ENCODE peak calls at places on chromosomes 6 and 20, in four cellular contexts. One of them, this sample, is unnamed.

GRCh38 chr6:2749972-2750600 is 636 bp downstream of the MYLK4 start:
- DNase-seq in HepG2: peak
- DNase-seq in GM12878: no peak
- DNase-seq in H1: peak
- DNase-seq in this sample: no peak

GRCh38 chr6:26216886-26217713 is 129.9 kb downstream of the HFE start:
- DNase-seq in H1: peak
- DNase-seq in HepG2: peak
- DNase-seq in GM12878: no peak
- DNase-seq in this sample: no peak

GRCh38 chr20:48725589-48725991 is 102.2 kb downstream of the PREX1 start:
- DNase-seq in GM12878: no peak
- DNase-seq in HepG2: no peak
- DNase-seq in H1: no peak
- DNase-seq in this sample: no peak

GRCh38 chr20:34189572-34190163 is 51.6 kb upstream of the ASIP start:
- DNase-seq in H1: no peak
- DNase-seq in HepG2: no peak
- DNase-seq in GM12878: no peak
- DNase-seq in this sample: no peak

GRCh38 chr6:154127638-154128037 is 88.6 kb downstream of the OPRM1 start:
- DNase-seq in GM12878: no peak
- DNase-seq in H1: no peak
- DNase-seq in HepG2: no peak
- DNase-seq in this sample: peak

GRCh38 chr6:119240257-119241123 is 109.1 kb downstream of the MAN1A1 start:
- DNase-seq in GM12878: no peak
- DNase-seq in H1: no peak
- DNase-seq in HepG2: no peak
- DNase-seq in this sample: peak

GRCh38 chr20:46057856-46058655 is 29.0 kb downstream of the SLC12A5 start:
- DNase-seq in GM12878: no peak
- DNase-seq in HepG2: no peak
- DNase-seq in H1: no peak
- DNase-seq in this sample: peak

GRCh38 chr20:48626226-48626937 is 201.4 kb downstream of the PREX1 start:
- DNase-seq in GM12878: no peak
- DNase-seq in H1: no peak
- DNase-seq in HepG2: no peak
- DNase-seq in this sample: no peak

GRCh38 chr6:79536615-79536968 is 638 bp downstream of the LCA5 start:
- DNase-seq in GM12878: no peak
- DNase-seq in H1: no peak
- DNase-seq in HepG2: no peak
- DNase-seq in this sample: no peak

GRCh38 chr6:157019733-157020132 is 242.6 kb downstream of the ARID1B start:
- DNase-seq in HepG2: no peak
- DNase-seq in H1: no peak
- DNase-seq in GM12878: no peak
- DNase-seq in this sample: no peak

GRCh38 chr20:4563534-4563933 is 158.2 kb upstream of the PRND start:
- DNase-seq in H1: peak
- DNase-seq in HepG2: peak
- DNase-seq in GM12878: no peak
- DNase-seq in this sample: peak

GRCh38 chr6:135183532-135184440 is 2.7 kb downstream of the MYB start:
- DNase-seq in HepG2: peak
- DNase-seq in GM12878: no peak
- DNase-seq in H1: peak
- DNase-seq in this sample: peak

GRCh38 chr6:18261877-18262276 is 2.5 kb downstream of the DEK start:
- DNase-seq in H1: no peak
- DNase-seq in GM12878: no peak
- DNase-seq in HepG2: no peak
- DNase-seq in this sample: no peak

GRCh38 chr20:4661191-4661590 is 60.5 kb upstream of the PRND start:
- DNase-seq in H1: no peak
- DNase-seq in GM12878: no peak
- DNase-seq in HepG2: no peak
- DNase-seq in this sample: no peak

GRCh38 chr20:63080411-63080810 is 73.6 kb upstream of the BHLHE23 start:
- DNase-seq in GM12878: no peak
- DNase-seq in H1: no peak
- DNase-seq in HepG2: no peak
- DNase-seq in this sample: no peak

GRCh38 chr20:22836877-22837276 is 198.2 kb upstream of the SSTR4 start:
- DNase-seq in HepG2: no peak
- DNase-seq in GM12878: no peak
- DNase-seq in H1: no peak
- DNase-seq in this sample: no peak

GRCh38 chr20:48805286-48805685 is 22.5 kb downstream of the PREX1 start:
- DNase-seq in GM12878: no peak
- DNase-seq in H1: no peak
- DNase-seq in HepG2: no peak
- DNase-seq in this sample: no peak

GRCh38 chr6:108176281-108177089 is 10.7 kb downstream of the NR2E1 start:
- DNase-seq in GM12878: no peak
- DNase-seq in H1: peak
- DNase-seq in HepG2: no peak
- DNase-seq in this sample: no peak

GRCh38 chr6:14567842-14568241 is 450.3 kb downstream of the CD83 start:
- DNase-seq in GM12878: no peak
- DNase-seq in HepG2: no peak
- DNase-seq in H1: no peak
- DNase-seq in this sample: no peak

GRCh38 chr6:137494967-137495595 is 887 bp upstream of the OLIG3 start:
- DNase-seq in H1: no peak
- DNase-seq in GM12878: no peak
- DNase-seq in HepG2: no peak
- DNase-seq in this sample: no peak

GRCh38 chr6:43299338-43300293 is 1.6 kb downstream of the SLC22A7 start:
- DNase-seq in HepG2: no peak
- DNase-seq in GM12878: no peak
- DNase-seq in H1: no peak
- DNase-seq in this sample: no peak

GRCh38 chr6:20279608-20280287 is 67.5 kb upstream of the MBOAT1 start:
- DNase-seq in HepG2: no peak
- DNase-seq in H1: no peak
- DNase-seq in GM12878: no peak
- DNase-seq in this sample: no peak

GRCh38 chr20:24718696-24719095 is 230.4 kb upstream of the CST7 start:
- DNase-seq in HepG2: no peak
- DNase-seq in GM12878: no peak
- DNase-seq in H1: peak
- DNase-seq in this sample: no peak

GRCh38 chr20:63533388-63533787 is 3.8 kb downstream of the PTK6 start:
- DNase-seq in GM12878: no peak
- DNase-seq in H1: no peak
- DNase-seq in HepG2: no peak
- DNase-seq in this sample: no peak

GRCh38 chr20:51562027-51562333 is 19.5 kb upstream of the NFATC2 start:
- DNase-seq in HepG2: no peak
- DNase-seq in H1: no peak
- DNase-seq in GM12878: no peak
- DNase-seq in this sample: no peak

GRCh38 chr20:51562334-51563140 is 20.0 kb upstream of the NFATC2 start:
- DNase-seq in GM12878: no peak
- DNase-seq in HepG2: no peak
- DNase-seq in H1: peak
- DNase-seq in this sample: peak

GRCh38 chr20:51565298-51565697 is 22.8 kb upstream of the NFATC2 start:
- DNase-seq in H1: no peak
- DNase-seq in HepG2: no peak
- DNase-seq in GM12878: no peak
- DNase-seq in this sample: no peak

GRCh38 chr20:51563141-51563596 is 20.6 kb upstream of the NFATC2 start:
- DNase-seq in GM12878: no peak
- DNase-seq in HepG2: no peak
- DNase-seq in H1: no peak
- DNase-seq in this sample: no peak

DNA sequence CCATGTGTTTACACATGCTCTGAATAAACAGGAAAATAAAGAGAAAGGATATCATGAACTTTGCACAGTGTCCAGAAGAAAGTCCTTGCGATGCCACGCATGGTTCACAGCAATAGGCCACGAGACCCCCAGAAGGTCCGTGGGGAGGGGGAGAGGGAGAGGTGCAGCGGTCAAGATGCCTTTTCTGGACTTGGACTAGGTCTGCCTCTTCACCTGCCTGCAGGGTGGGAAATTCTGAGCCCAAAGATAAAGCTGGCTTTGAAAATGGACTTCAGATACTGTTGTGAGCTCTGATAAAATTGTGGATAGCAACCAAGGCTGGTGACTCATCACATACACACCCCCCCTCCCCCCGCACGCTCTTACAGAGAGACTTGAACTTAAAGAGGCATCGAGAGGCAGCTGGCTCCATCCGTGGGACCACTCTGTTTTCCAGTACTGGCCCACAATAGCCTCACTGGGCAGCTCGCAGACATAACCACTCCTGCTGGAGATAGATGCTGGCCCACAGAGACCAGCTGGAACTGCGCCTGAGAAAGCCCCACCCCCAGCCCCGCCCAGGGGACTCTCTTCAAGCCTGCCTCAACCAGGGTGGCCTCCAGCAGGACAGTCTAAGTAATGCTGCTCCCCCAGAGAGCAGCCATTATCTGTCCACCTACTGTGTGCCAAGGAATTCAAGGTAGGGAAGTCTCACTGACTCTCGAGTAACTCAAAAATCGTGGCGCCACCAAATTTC is 21.2 kb upstream of the NFATC2 start:
- DNase-seq in GM12878: no peak
- DNase-seq in HepG2: peak
- DNase-seq in H1: peak
- DNase-seq in this sample: no peak
- H3K9ac ChIP-seq in GM12878: no peak
- H3K9ac ChIP-seq in HepG2: peak
- H3K9ac ChIP-seq in H1: no peak
- H3K9ac ChIP-seq in this sample: no peak

GRCh38 chr6:170177383-170178265 is 113.3 kb downstream of the DLL1 start:
- DNase-seq in GM12878: no peak
- DNase-seq in H1: peak
- DNase-seq in HepG2: no peak
- DNase-seq in this sample: no peak

GRCh38 chr6:170176621-170177382 is 114.1 kb downstream of the DLL1 start:
- DNase-seq in GM12878: no peak
- DNase-seq in H1: peak
- DNase-seq in HepG2: no peak
- DNase-seq in this sample: no peak

GRCh38 chr6:170174124-170174770 is 116.6 kb downstream of the DLL1 start:
- DNase-seq in HepG2: no peak
- DNase-seq in GM12878: no peak
- DNase-seq in H1: peak
- DNase-seq in this sample: no peak

GRCh38 chr6:170174771-170175643 is 115.9 kb downstream of the DLL1 start:
- DNase-seq in H1: peak
- DNase-seq in HepG2: no peak
- DNase-seq in GM12878: no peak
- DNase-seq in this sample: no peak

GRCh38 chr6:170175644-170176620 is 114.9 kb downstream of the DLL1 start:
- DNase-seq in H1: peak
- DNase-seq in HepG2: no peak
- DNase-seq in GM12878: no peak
- DNase-seq in this sample: no peak
- H3K4me3 ChIP-seq in H1: no peak
- H3K4me3 ChIP-seq in HepG2: no peak
- H3K4me3 ChIP-seq in GM12878: no peak
- H3K4me3 ChIP-seq in this sample: no peak

GRCh38 chr6:146912730-146913680 is 291.2 kb upstream of the STXBP5 start:
- DNase-seq in HepG2: no peak
- DNase-seq in H1: no peak
- DNase-seq in GM12878: no peak
- DNase-seq in this sample: no peak
- TF ChIP-seq SUZ12 in HepG2: no peak
- TF ChIP-seq SUZ12 in H1: no peak
- TF ChIP-seq SUZ12 in GM12878: no peak
- TF ChIP-seq SUZ12 in this sample: no peak

DNA sequence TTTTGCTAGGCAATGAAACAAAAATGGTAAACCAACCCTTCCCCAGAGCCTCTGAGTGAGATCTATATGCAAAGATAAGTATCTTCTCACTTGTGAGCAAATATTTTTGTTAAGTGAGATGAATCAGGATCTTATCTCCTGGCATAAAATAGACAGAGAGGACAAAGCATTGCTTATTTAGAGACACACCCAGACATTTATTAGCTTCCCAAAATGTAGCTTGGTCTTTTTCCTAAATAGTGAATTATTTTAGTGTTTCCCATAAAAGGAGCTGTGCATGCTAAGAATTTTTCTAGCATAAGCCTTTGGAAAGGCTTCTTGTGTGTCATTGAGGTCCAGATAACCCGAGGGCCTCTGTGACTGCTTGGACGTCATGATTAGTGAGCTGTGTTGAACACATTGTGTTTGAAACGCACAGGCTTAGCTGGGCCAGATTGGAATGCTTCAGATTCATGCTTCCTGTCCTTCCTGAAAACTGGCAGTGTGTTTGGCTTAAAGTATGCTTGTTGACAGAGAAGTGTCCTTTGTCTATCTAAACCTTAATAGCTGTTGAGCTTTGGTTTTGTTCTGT is 16.5 kb downstream of the MTHFD1L start:
- DNase-seq in HepG2: peak
- DNase-seq in GM12878: no peak
- DNase-seq in H1: no peak
- DNase-seq in this sample: no peak
- H3K9ac ChIP-seq in HepG2: peak
- H3K9ac ChIP-seq in GM12878: no peak
- H3K9ac ChIP-seq in H1: no peak
- H3K9ac ChIP-seq in this sample: no peak

GRCh38 chr6:168318090-168318489 is 1.5 kb downstream of the DACT2 start:
- DNase-seq in HepG2: peak
- DNase-seq in H1: no peak
- DNase-seq in GM12878: no peak
- DNase-seq in this sample: no peak
- H3K4me3 ChIP-seq in HepG2: no peak
- H3K4me3 ChIP-seq in H1: no peak
- H3K4me3 ChIP-seq in GM12878: no peak
- H3K4me3 ChIP-seq in this sample: no peak

DNA sequence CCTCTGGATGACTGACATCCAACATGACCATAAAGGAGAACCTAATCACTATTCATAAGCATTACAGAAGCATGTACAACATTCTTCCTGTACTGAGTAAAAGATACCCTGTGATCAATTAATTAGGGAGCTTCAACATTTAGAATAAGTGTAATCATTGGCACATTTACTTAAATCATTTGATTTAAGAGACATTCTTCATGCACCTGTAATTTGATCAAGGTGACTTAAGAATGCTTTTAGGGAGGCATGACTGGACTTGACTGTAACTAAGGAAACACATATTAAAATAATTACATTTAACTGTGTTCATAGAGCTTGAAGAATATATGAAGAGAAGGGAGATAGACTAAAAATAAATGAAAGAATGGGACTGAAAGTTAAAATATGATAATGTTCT is 295.6 kb upstream of the ADGRB3 start:
- DNase-seq in HepG2: no peak
- DNase-seq in GM12878: no peak
- DNase-seq in H1: no peak
- DNase-seq in this sample: no peak
- TF ChIP-seq SUZ12 in HepG2: no peak
- TF ChIP-seq SUZ12 in GM12878: no peak
- TF ChIP-seq SUZ12 in H1: no peak
- TF ChIP-seq SUZ12 in this sample: no peak

This sample was measured in NT2/D1.